ENCODE peak calls at places on chromosomes 12 and 14, in five cellular contexts. D is LoVo, X is SW480, S is A172, W is omental fat pad. J is an unnamed sample.

GRCh38 chr14:94738786-94739185 is 31.1 kb downstream of the GSC start:
- DNase-seq in D (no peak), X (no peak), S (no peak), W (no peak), J (peak)

GRCh38 chr12:22459872-22460490 is 84.4 kb downstream of the C2CD5 start:
- DNase-seq in D (peak), X (peak), S (peak), W (no peak), J (peak)

GRCh38 chr14:23123419-23123818 is 4.4 kb upstream of the CEBPE start:
- DNase-seq in D (peak), X (peak), S (no peak), W (peak), J (no peak)

GRCh38 chr12:53484686-53485567 is 14.3 kb downstream of the MAP3K12 start:
- DNase-seq in D (no peak), X (no peak), S (no peak), W (no peak), J (no peak)

GRCh38 chr14:37622231-37622923 is 26.9 kb downstream of the TTC6 start:
- DNase-seq in D (no peak), X (no peak), S (no peak), W (no peak), J (peak)

GRCh38 chr14:35879141-35879648 is 53.1 kb downstream of the BRMS1L start:
- DNase-seq in D (no peak), X (no peak), S (peak), W (no peak), J (peak)

GRCh38 chr12:119687879-119688278 is 19.9 kb downstream of the PRKAB1 start:
- DNase-seq in D (no peak), X (no peak), S (no peak), W (no peak), J (no peak)

GRCh38 chr12:127230843-127231260 is 1036.1 kb upstream of the TMEM132C start:
- DNase-seq in D (peak), X (peak), S (peak), W (no peak), J (peak)